ENCODE peak calls at places on chromosomes 7 and 10, in ten cellular contexts. C, E, I, P, R, G, Z, X, H and D are unnamed samples.

GRCh38 chr10:102416181-102417094 is 2.1 kb downstream of the PSD start:
- DNase-seq in C (no peak), E (no peak), I (no peak), P (no peak), R (no peak), G (no peak), Z (no peak), X (no peak), H (no peak), D (no peak)

GRCh38 chr7:3165681-3166580 is 122.3 kb upstream of the CARD11 start:
- DNase-seq in C (no peak), E (no peak), I (no peak), P (no peak), R (no peak), G (no peak), Z (no peak), X (no peak), H (no peak), D (no peak)

GRCh38 chr10:132098539-132099421 is 33.0 kb downstream of the JAKMIP3 start:
- DNase-seq in C (no peak), E (no peak), I (no peak), P (no peak), R (no peak), G (no peak), Z (peak; percentile 37), X (peak; percentile 9), H (no peak), D (no peak)

GRCh38 chr10:4057021-4057420 is 272.0 kb upstream of the KLF6 start:
- DNase-seq in C (no peak), E (no peak), I (no peak), P (no peak), R (no peak), G (no peak), Z (no peak), X (no peak), H (no peak), D (no peak)

GRCh38 chr7:120259382-120259781 is 13.6 kb upstream of the KCND2 start:
- DNase-seq in C (no peak), E (no peak), I (no peak), P (no peak), R (no peak), G (peak; percentile 36), Z (no peak), X (no peak), H (no peak), D (no peak)

GRCh38 chr7:95684037-95684436 is 87.7 kb upstream of the PDK4 start:
- DNase-seq in C (no peak), E (peak; percentile 22), I (no peak), P (peak; percentile 45), R (no peak), G (peak; percentile 75), Z (no peak), X (no peak), H (no peak), D (no peak)

GRCh38 chr7:55478700-55479099 is 93.6 kb downstream of the VOPP1 start:
- DNase-seq in C (no peak), E (peak; percentile 1), I (no peak), P (no peak), R (no peak), G (no peak), Z (peak; percentile 10), X (no peak), H (no peak), D (no peak)

GRCh38 chr7:140260338-140260737 is 83.6 kb upstream of the KDM7A start:
- DNase-seq in C (no peak), E (no peak), I (no peak), P (no peak), R (no peak), G (no peak), Z (no peak), X (no peak), H (no peak), D (no peak)

GRCh38 chr7:80385512-80385911 is 126.4 kb downstream of the GNAT3 start:
- DNase-seq in C (no peak), E (no peak), I (no peak), P (no peak), R (no peak), G (peak; percentile 48), Z (no peak), X (no peak), H (no peak), D (no peak)

GRCh38 chr7:80392229-80393169 is 119.4 kb downstream of the GNAT3 start:
- DNase-seq in C (no peak), E (no peak), I (no peak), P (no peak), R (no peak), G (peak; percentile 67), Z (no peak), X (no peak), H (no peak), D (no peak)

GRCh38 chr7:80386686-80387085 is 125.2 kb downstream of the GNAT3 start:
- DNase-seq in C (no peak), E (no peak), I (no peak), P (no peak), R (no peak), G (no peak), Z (no peak), X (no peak), H (no peak), D (no peak)

GRCh38 chr7:80387634-80388033 is 124.2 kb downstream of the GNAT3 start:
- DNase-seq in C (no peak), E (no peak), I (no peak), P (no peak), R (no peak), G (no peak), Z (no peak), X (no peak), H (no peak), D (no peak)
- H3K4me3 ChIP-seq in C (no peak overlapping the region), E (no peak overlapping the region), I (no peak overlapping the region), P (no peak overlapping the region), R (no peak overlapping the region), G (no peak overlapping the region), Z (no peak overlapping the region), X (no peak overlapping the region), H (no peak overlapping the region), D (no peak overlapping the region)

DNA sequence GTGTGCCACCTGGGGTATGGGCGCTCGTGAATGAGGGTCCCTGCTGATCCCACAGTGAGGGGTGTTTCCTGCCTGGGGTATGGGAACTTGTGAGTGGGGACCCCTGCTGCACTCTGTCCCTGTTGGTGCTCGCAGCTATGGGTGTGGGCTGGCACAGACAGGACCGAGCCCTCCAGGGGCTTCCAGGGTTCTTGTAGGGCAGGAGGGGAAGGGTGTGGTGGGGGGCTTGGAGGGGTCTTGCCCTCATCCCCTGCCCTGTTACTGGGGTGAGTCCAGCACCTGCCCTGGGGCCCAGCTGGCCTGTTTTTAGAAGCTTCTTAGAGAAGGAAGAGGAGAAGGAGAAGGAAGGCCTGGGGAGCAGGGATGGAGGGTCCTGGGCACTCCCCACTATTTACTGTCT is 377.0 kb upstream of the NUPR2 start:
- DNase-seq in C (no peak), E (no peak), I (no peak), P (no peak), R (no peak), G (no peak), Z (no peak), X (no peak), H (no peak), D (no peak)
- H3K9me3 ChIP-seq in C (peaks cover 84% of the 10 kb centered on the region), E (no peaks in the 10 kb centered on the region), I (no peaks in the 10 kb centered on the region), P (peaks cover 5% of the 10 kb centered on the region), R (peaks cover 8% of the 10 kb centered on the region), G (no peaks in the 10 kb centered on the region), Z (peaks cover 64% of the 10 kb centered on the region), X (no peaks in the 10 kb centered on the region), H (peaks cover 59% of the 10 kb centered on the region), D (peaks cover 44% of the 10 kb centered on the region)

GRCh38 chr10:14652067-14652466 is 122.6 kb downstream of the FAM107B start:
- DNase-seq in C (no peak), E (no peak), I (no peak), P (no peak), R (no peak), G (no peak), Z (no peak), X (no peak), H (no peak), D (no peak)

GRCh38 chr10:14649739-14650138 is 125.0 kb downstream of the FAM107B start:
- DNase-seq in C (no peak), E (no peak), I (no peak), P (no peak), R (no peak), G (no peak), Z (no peak), X (no peak), H (no peak), D (no peak)

GRCh38 chr10:14645239-14645960 is 129.3 kb downstream of the FAM107B start:
- DNase-seq in C (no peak), E (no peak), I (no peak), P (no peak), R (no peak), G (no peak), Z (no peak), X (no peak), H (no peak), D (no peak)

GRCh38 chr10:14648042-14648765 is 126.5 kb downstream of the FAM107B start:
- DNase-seq in C (peak; percentile 15), E (peak; percentile 49), I (peak; percentile 37), P (no peak), R (peak; percentile 67), G (peak; percentile 92), Z (no peak), X (peak; percentile 37), H (peak; percentile 76), D (no peak)

GRCh38 chr10:14648936-14649335 is 125.8 kb downstream of the FAM107B start:
- DNase-seq in C (no peak), E (no peak), I (no peak), P (no peak), R (no peak), G (no peak), Z (no peak), X (no peak), H (no peak), D (no peak)
- H3K27ac ChIP-seq in C (no peak overlapping the region), E (no peak overlapping the region), I (peak overlapping the region; percentile 68), P (no peak overlapping the region), R (peak overlapping the region; percentile 97), G (peak overlapping the region; percentile 77), Z (no peak overlapping the region), X (no peak overlapping the region), H (peak overlapping the region; percentile 90), D (no peak overlapping the region)

GRCh38 chr7:75604408-75604807 is 112.3 kb downstream of the SPDYE5 start:
- DNase-seq in C (no peak), E (no peak), I (no peak), P (no peak), R (no peak), G (no peak), Z (no peak), X (no peak), H (no peak), D (no peak)

GRCh38 chr7:75601539-75601938 is 109.4 kb downstream of the SPDYE5 start:
- DNase-seq in C (no peak), E (no peak), I (no peak), P (no peak), R (no peak), G (no peak), Z (no peak), X (no peak), H (no peak), D (no peak)

GRCh38 chr7:75596727-75597614 is 104.9 kb downstream of the SPDYE5 start:
- DNase-seq in C (no peak), E (no peak), I (no peak), P (no peak), R (no peak), G (no peak), Z (no peak), X (no peak), H (no peak), D (no peak)

GRCh38 chr7:75595766-75596165 is 103.6 kb downstream of the SPDYE5 start:
- DNase-seq in C (no peak), E (no peak), I (no peak), P (no peak), R (no peak), G (no peak), Z (no peak), X (no peak), H (no peak), D (no peak)

DNA sequence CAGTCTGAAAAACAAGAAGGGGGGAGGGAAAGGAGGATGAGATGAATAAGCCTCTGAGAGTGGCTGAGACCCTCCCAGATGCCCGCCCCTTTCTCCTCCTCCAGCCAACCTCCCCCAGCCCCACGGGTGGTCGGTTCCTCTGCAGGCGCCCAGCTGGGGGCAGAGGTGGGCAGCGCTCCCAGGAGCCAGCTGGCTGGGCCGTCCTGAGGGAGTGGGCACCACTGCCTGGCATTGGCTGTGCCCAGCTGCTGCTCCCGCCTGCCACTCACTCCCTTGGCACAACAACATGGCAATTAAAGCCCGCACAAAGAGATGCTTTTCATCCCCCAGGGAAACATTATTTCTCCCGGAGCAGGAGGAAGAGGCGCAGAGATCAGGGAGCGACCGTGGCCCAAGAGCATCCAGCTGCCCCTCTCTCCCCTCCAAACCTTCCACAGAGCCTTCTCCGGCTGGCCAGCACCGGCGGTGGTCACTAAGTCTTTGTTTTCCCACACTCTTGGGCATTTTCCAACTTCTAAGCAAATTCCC is 107.2 kb downstream of the SPDYE5 start:
- DNase-seq in C (no peak), E (no peak), I (no peak), P (no peak), R (no peak), G (no peak), Z (peak; percentile 77), X (no peak), H (no peak), D (no peak)
- H3K4me3 ChIP-seq in C (no peak overlapping the region), E (no peak overlapping the region), I (peak overlapping the region; percentile 13), P (no peak overlapping the region), R (no peak overlapping the region), G (no peak overlapping the region), Z (no peak overlapping the region), X (no peak overlapping the region), H (no peak overlapping the region), D (no peak overlapping the region)